ENCODE peak calls at places on chromosomes 16 and 17, in six cellular contexts. F, H, E, O, A and U are unnamed samples.

GRCh38 chr16:81996664-81997529 is 14.4 kb downstream of the SDR42E1 start:
- DNase-seq in H (no peak), O (peak), A (no peak), E (no peak), F (no peak), U (no peak)

GRCh38 chr16:90015586-90016338 is 3.5 kb downstream of the DBNDD1 start:
- DNase-seq in F (peak), E (no peak), A (no peak), H (no peak), O (no peak), U (no peak)

GRCh38 chr16:87117936-87118335 is 199.3 kb downstream of the C16orf95 start:
- DNase-seq in F (no peak), O (no peak), A (peak), H (no peak), E (no peak), U (no peak)

GRCh38 chr17:65190467-65191095 is 53.4 kb downstream of the RGS9 start:
- DNase-seq in F (no peak), O (peak), A (no peak), H (no peak), E (no peak), U (no peak)

GRCh38 chr17:4498461-4499397 is at the start of gene SPNS2:
- DNase-seq in O (peak), F (peak), A (peak), E (peak), H (peak), U (peak)

GRCh38 chr16:27902551-27902950 is 161.0 kb downstream of the GSG1L start:
- DNase-seq in O (no peak), F (no peak), H (no peak), A (no peak), E (no peak), U (no peak)

GRCh38 chr16:31064882-31065461 is 9.1 kb downstream of the ZNF668 start:
- DNase-seq in F (no peak), A (no peak), E (no peak), O (peak), H (peak), U (no peak)

GRCh38 chr16:19757762-19758595 is 39.9 kb downstream of the IQCK start:
- DNase-seq in A (no peak), H (no peak), O (no peak), F (no peak), E (no peak), U (no peak)

GRCh38 chr16:1710811-1711507 is 5.0 kb downstream of the MAPK8IP3 start:
- DNase-seq in H (no peak), E (no peak), O (no peak), F (no peak), A (no peak), U (no peak)

GRCh38 chr16:75264531-75264998 is 13.1 kb upstream of the BCAR1 start:
- DNase-seq in O (no peak), F (peak), H (peak), E (no peak), A (no peak), U (no peak)

GRCh38 chr17:38544839-38545209 is 60.9 kb downstream of the SRCIN1 start:
- DNase-seq in F (no peak), O (no peak), E (no peak), H (no peak), A (no peak), U (no peak)

GRCh38 chr16:85557976-85558589 is 55.0 kb upstream of the GSE1 start:
- DNase-seq in E (no peak), O (peak), H (peak), F (no peak), A (no peak), U (no peak)

GRCh38 chr17:68660302-68660701 is 59.1 kb upstream of the FAM20A start:
- DNase-seq in H (no peak), O (no peak), F (no peak), A (no peak), E (no peak), U (no peak)

GRCh38 chr17:47717845-47718621 is 15.0 kb upstream of the TBX21 start:
- DNase-seq in F (no peak), H (no peak), O (no peak), E (no peak), A (no peak), U (no peak)

GRCh38 chr16:64910351-64910750 is 211.5 kb downstream of the CDH11 start:
- DNase-seq in O (no peak), F (no peak), E (no peak), A (no peak), H (no peak), U (peak)

GRCh38 chr17:43905400-43905984 is 1.8 kb downstream of the MPP2 start:
- DNase-seq in A (no peak), F (no peak), O (no peak), E (no peak), H (peak), U (no peak)

GRCh38 chr16:55175389-55175788 is 148.6 kb upstream of the IRX6 start:
- DNase-seq in H (no peak), F (no peak), E (no peak), O (no peak), A (no peak), U (no peak)

GRCh38 chr17:20999044-20999573 is 43.7 kb downstream of the USP22 start:
- DNase-seq in E (no peak), F (no peak), H (no peak), O (no peak), A (no peak), U (no peak)

GRCh38 chr17:69524854-69525253 is 110.4 kb downstream of the MAP2K6 start:
- DNase-seq in H (peak), A (no peak), O (no peak), E (no peak), F (no peak), U (no peak)

GRCh38 chr16:24286713-24287405 is 30.7 kb downstream of the CACNG3 start:
- DNase-seq in F (no peak), A (no peak), E (no peak), H (no peak), O (no peak), U (no peak)

GRCh38 chr16:9199312-9199711 is 107.9 kb downstream of the HAPSTR1 start:
- DNase-seq in E (no peak), F (no peak), A (no peak), H (no peak), O (no peak), U (no peak)

GRCh38 chr16:2926660-2927646 is 15.2 kb downstream of the FLYWCH1 start:
- DNase-seq in A (peak), H (peak), F (peak), E (peak), O (peak), U (peak)

GRCh38 chr17:31663576-31663975 is 195.5 kb downstream of the COPRS start:
- DNase-seq in E (no peak), F (no peak), H (no peak), O (no peak), A (no peak), U (no peak)

GRCh38 chr16:21226749-21227148 is 6.8 kb upstream of the ANKS4B start:
- DNase-seq in A (no peak), H (no peak), O (no peak), E (no peak), F (no peak), U (no peak)

GRCh38 chr16:57186630-57187507 is 740 bp downstream of the RSPRY1 start:
- DNase-seq in E (peak), A (peak), H (peak), F (peak), O (peak), U (peak)

GRCh38 chr16:64455275-64455674 is 666.6 kb downstream of the CDH11 start:
- DNase-seq in H (no peak), O (no peak), E (no peak), F (no peak), A (no peak), U (no peak)

GRCh38 chr17:64385187-64386083 is 5.2 kb downstream of the PECAM1 start:
- DNase-seq in A (no peak), H (no peak), F (no peak), E (no peak), O (peak), U (no peak)

GRCh38 chr16:56549744-56550385 is 15.0 kb upstream of the MT4 start:
- DNase-seq in E (no peak), O (no peak), F (no peak), H (no peak), A (no peak), U (no peak)

GRCh38 chr17:2680961-2681360 is 30.6 kb downstream of the CLUH start:
- DNase-seq in A (no peak), E (no peak), H (no peak), O (no peak), F (no peak), U (no peak)

GRCh38 chr17:56167491-56167890 is 14.2 kb downstream of the ANKFN1 start:
- DNase-seq in E (no peak), A (no peak), F (no peak), H (no peak), O (no peak), U (no peak)

GRCh38 chr17:69857412-69857835 is 217.6 kb upstream of the KCNJ16 start:
- DNase-seq in E (no peak), A (no peak), F (no peak), H (no peak), O (peak), U (no peak)

GRCh38 chr16:8924214-8924613 is 39.5 kb downstream of the USP7 start:
- DNase-seq in A (no peak), O (no peak), H (no peak), F (peak), E (no peak), U (no peak)

GRCh38 chr16:1348441-1348840 is 3.2 kb downstream of the TSR3 start:
- DNase-seq in O (no peak), A (no peak), E (no peak), F (peak), H (no peak), U (no peak)

GRCh38 chr17:31788956-31789355 is 70.1 kb downstream of the COPRS start:
- DNase-seq in F (no peak), A (no peak), E (no peak), H (no peak), O (no peak), U (no peak)

GRCh38 chr17:32504166-32504990 is 17.6 kb downstream of the CDK5R1 start:
- DNase-seq in A (no peak), O (no peak), F (no peak), H (no peak), E (no peak), U (no peak)

GRCh38 chr16:12339686-12340085 is 363.2 kb downstream of the SNX29 start:
- DNase-seq in E (no peak), A (no peak), O (no peak), H (no peak), F (no peak), U (no peak)

GRCh38 chr16:88899901-88900648 is 33.6 kb upstream of the PABPN1L start:
- DNase-seq in A (no peak), O (no peak), H (no peak), E (no peak), F (no peak), U (no peak)

GRCh38 chr16:3609895-3610697 is 1.3 kb downstream of the SLX4 start:
- DNase-seq in H (no peak), F (no peak), A (no peak), E (no peak), O (no peak), U (no peak)

GRCh38 chr17:72682597-72682996 is 409.9 kb downstream of the SLC39A11 start:
- DNase-seq in F (no peak), H (no peak), A (no peak), E (no peak), O (no peak), U (no peak)

DNA sequence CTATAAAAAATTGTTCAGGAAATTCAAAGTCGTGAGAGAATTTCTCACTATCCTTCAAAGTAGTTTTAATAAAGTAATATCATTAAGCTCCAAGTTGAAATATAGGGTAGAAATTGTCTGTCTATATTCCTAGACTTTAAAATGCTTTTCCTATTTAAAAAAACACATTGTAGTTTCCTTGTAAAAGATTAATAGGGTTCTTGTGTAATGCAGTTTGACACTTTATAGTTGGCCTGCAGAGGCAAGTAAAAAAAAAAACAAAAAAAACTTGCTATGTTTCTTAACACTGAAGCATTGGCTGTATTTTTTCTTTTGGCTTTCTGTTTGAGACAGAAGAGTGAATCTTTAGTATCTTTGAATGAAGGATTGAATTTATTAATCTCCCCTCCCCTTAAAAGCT is 17.4 kb downstream of the CPD start:
- DNase-seq in H (no peak), A (no peak), O (no peak), E (no peak), F (no peak), U (no peak)
- TF ChIP-seq CTCF in H (no peak), A (no peak), O (no peak), E (no peak), F (no peak), U (no peak)

GRCh38 chr16:67445126-67445426 is 14.2 kb downstream of the HSD11B2 start:
- DNase-seq in F (no peak), O (no peak), H (no peak), A (no peak), E (no peak), U (no peak)

GRCh38 chr16:67446968-67447507 is 16.1 kb downstream of the HSD11B2 start:
- DNase-seq in A (no peak), O (no peak), F (no peak), E (no peak), H (no peak), U (no peak)

GRCh38 chr16:67445913-67446907 is 15.3 kb downstream of the HSD11B2 start:
- DNase-seq in A (no peak), H (peak), O (no peak), E (no peak), F (peak), U (no peak)

GRCh38 chr16:67444259-67445125 is 13.6 kb downstream of the HSD11B2 start:
- DNase-seq in H (no peak), O (no peak), A (no peak), E (no peak), F (no peak), U (no peak)

GRCh38 chr16:67445441-67445912 is 14.6 kb downstream of the HSD11B2 start:
- DNase-seq in O (no peak), H (no peak), A (no peak), E (no peak), F (peak), U (no peak)
- TF ChIP-seq CTCF in O (no peak), H (peak), A (no peak), E (no peak), F (no peak), U (no peak)

DNA sequence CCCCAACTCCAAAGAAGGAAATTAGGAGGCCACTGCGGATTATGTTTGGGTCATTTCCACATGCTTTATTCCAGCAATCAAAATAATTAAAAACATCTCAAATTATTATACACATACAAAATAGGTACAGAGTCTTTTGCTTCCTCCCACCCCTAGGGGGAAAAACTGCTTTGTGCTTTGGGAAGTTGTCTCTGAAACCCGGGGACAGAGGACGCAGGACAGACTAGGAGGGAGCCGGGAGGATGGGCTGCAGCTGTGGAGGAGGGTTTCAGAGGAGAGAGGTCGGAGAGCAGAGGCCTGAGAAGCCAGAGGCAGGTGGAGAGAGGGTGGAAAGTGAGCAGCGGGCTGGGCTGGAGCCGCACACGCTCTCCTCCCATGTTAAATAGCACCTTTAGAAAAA is 17.4 kb downstream of the COL1A1 start:
- DNase-seq in F (peak), H (no peak), E (no peak), A (no peak), O (no peak), U (peak)
- TF ChIP-seq CTCF in F (no peak), H (peak), E (no peak), A (peak), O (no peak), U (no peak)

GRCh38 chr16:67149276-67150057 is 1.3 kb downstream of the B3GNT9 start:
- DNase-seq in O (no peak), E (no peak), A (no peak), F (no peak), H (no peak), U (no peak)
- TF ChIP-seq CTCF in O (no peak), E (no peak), A (peak), F (no peak), H (peak), U (no peak)

GRCh38 chr17:41943492-41943891 is 13.1 kb downstream of the ODAD4 start:
- DNase-seq in H (no peak), O (no peak), E (no peak), F (no peak), A (no peak), U (no peak)

GRCh38 chr17:41944943-41945342 is 14.5 kb downstream of the ODAD4 start:
- DNase-seq in F (no peak), H (no peak), O (no peak), A (no peak), E (no peak), U (no peak)

DNA sequence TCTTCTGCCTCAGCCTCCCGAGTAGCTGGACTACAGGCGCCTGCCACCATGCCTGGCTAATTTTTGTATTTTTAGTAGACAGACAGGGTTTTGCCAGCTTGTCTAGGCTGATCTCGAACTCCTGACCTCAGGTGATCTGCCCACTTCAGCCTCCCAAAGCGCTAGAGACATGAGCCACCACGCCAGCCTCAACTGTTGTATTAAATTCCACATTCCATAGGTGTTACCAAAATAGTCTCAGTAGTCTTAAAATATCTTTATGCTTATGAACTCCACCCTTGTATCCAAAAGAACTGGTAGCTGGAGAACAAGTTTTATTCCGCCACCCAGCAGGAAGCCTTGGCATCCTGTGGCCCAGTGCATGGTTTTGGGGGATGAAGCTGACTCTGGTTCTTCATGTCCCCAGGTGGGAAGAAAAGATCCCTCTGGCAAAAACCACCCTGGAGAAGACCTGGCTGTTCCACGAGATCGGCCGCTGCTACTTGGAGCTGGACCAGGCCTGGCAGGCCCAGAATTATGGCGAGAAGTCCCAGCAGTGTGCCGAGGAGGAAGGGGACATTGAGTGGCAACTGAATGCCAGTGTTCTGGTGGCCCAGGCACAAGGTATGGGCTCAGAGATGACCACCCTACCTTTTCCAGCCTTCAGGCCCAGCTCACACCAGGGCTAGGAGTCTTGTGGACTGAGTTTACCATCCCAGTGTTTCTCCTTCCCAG is 17.7 kb upstream of the CNP start:
- DNase-seq in E (no peak), H (no peak), O (no peak), F (no peak), A (no peak), U (no peak)
- TF ChIP-seq CTCF in E (no peak), H (no peak), O (no peak), F (no peak), A (no peak), U (no peak)

DNA sequence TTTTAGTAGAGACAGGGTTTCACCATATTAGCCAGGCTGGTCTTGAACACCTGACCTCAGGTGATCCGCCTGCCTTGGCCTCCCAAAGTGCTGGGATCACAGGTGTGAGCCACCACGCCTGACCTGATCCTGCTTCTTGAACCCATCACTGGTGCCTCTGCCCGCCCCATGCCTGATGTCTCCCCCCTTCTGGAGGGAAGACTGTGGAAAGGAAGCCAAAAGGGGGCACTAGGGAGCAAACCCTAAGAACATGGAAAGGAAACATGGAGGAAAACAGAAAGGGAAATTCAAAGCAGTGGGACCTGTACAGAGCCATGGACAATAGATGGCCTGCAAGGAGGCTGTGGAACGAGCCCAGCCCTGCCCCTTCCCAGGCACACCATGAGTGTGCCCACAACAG is 31.1 kb upstream of the FASN start:
- DNase-seq in O (no peak), F (no peak), A (no peak), H (no peak), E (no peak), U (no peak)
- TF ChIP-seq CTCF in O (no peak), F (no peak), A (no peak), H (peak), E (peak), U (no peak)

DNA sequence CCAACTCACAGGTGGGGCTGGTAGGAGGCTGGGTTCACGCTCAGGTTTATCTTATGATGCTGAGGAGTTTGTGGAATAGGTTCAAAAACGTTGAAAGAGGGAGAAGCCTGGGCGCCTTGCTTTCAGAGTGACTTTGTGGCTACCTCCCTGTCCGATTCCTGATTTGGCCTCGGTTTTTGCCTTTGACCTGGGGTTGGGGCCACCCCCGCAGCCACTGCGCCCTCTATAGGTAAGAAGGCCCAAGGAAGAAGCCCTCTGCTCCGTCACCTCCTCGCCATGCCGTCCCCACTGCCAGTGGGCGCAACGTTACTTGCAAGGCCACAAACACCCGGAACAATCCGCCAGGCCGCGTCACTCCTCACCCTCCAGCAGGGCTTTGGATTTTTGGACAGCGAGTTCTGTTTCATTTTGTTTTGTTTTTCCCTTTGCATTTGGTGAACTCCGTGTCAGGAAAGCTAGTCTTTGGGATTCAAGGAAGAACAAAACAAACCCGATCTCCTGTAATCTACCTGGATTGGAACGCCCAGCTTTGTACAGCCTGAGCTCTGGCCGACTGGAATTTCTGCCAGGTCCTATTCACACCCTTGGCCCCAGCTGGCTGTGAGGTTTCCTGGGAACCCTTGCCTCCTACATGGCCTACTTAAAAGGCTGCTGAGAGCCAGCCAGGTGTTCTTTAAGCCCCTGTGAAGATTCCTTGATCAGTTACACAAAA is 60.7 kb downstream of the TBC1D16 start:
- DNase-seq in A (peak), F (no peak), H (peak), E (no peak), O (no peak), U (no peak)
- TF ChIP-seq CTCF in A (peak), F (no peak), H (peak), E (peak), O (peak), U (peak)

GRCh38 chr17:74960739-74961342 is 11.7 kb downstream of the HID1 start:
- DNase-seq in O (no peak), A (peak), H (peak), E (peak), F (no peak), U (peak)
- TF ChIP-seq CTCF in O (no peak), A (peak), H (peak), E (peak), F (no peak), U (peak)